ENCODE peak calls at places on chromosome 4, in eight cellular contexts. N, D, V, O, U, A, I and M are unnamed samples.

GRCh38 chr4:188414441-188414840 is 275.2 kb downstream of the TRIML1 start:
- DNase-seq in N (no peak), D (no peak), V (no peak), O (no peak), U (no peak), A (no peak), I (no peak), M (no peak)

GRCh38 chr4:76197971-76198410 is 15.6 kb downstream of the SCARB2 start:
- DNase-seq in N (peak), D (no peak), V (no peak), O (peak), U (no peak), A (peak), I (no peak), M (peak)

GRCh38 chr4:955161-955921 is 18.0 kb downstream of the DGKQ start:
- DNase-seq in N (no peak), D (no peak), V (no peak), O (no peak), U (no peak), A (no peak), I (peak), M (no peak)

GRCh38 chr4:8035371-8035780 is 95.7 kb upstream of the AFAP1 start:
- DNase-seq in N (no peak), D (peak), V (no peak), O (peak), U (no peak), A (peak), I (no peak), M (peak)

GRCh38 chr4:164997941-164998340 is 20.5 kb upstream of the TRIM61 start:
- DNase-seq in N (no peak), D (no peak), V (no peak), O (no peak), U (no peak), A (no peak), I (no peak), M (no peak)

GRCh38 chr4:165803005-165803404 is 70.0 kb upstream of the TLL1 start:
- DNase-seq in N (no peak), D (no peak), V (no peak), O (no peak), U (no peak), A (no peak), I (no peak), M (no peak)

GRCh38 chr4:140609548-140610425 is 41.0 kb upstream of the UCP1 start:
- DNase-seq in N (no peak), D (peak), V (peak), O (peak), U (no peak), A (peak), I (peak), M (peak)

GRCh38 chr4:117560329-117560728 is 474.0 kb upstream of the NDST3 start:
- DNase-seq in N (no peak), D (peak), V (no peak), O (no peak), U (no peak), A (peak), I (no peak), M (no peak)

GRCh38 chr4:3221996-3222395 is 27.0 kb upstream of the MSANTD1 start:
- DNase-seq in N (peak), D (no peak), V (no peak), O (no peak), U (no peak), A (no peak), I (no peak), M (no peak)

GRCh38 chr4:145808021-145808650 is 128.2 kb downstream of the C4orf51 start:
- DNase-seq in N (no peak), D (peak), V (peak), O (peak), U (no peak), A (peak), I (no peak), M (no peak)